ENCODE peak calls at places on chromosomes 5 and 9, in four cellular contexts. S, O, H and G are unnamed samples.
A peak's percentile ranks its signal among the peaks of the same experiment; 100 is the strongest.

GRCh38 chr5:40442346-40442745 is 237.4 kb upstream of the PTGER4 start:
- DNase-seq in H (no peak), O (no peak), S (peak; percentile 41), G (peak; percentile 74)

GRCh38 chr5:123035950-123036390 is 555 bp downstream of the PPIC start:
- DNase-seq in H (peak; percentile 78), O (peak; percentile 47), S (peak; percentile 75), G (peak; percentile 82)

GRCh38 chr5:54655266-54655665 is 137.7 kb downstream of the SNX18 start:
- DNase-seq in H (no peak), S (no peak), O (no peak), G (no peak)

GRCh38 chr9:79312686-79313421 is 258.9 kb upstream of the TLE4 start:
- DNase-seq in S (no peak), O (no peak), H (peak; percentile 12), G (no peak)

GRCh38 chr5:14060218-14060617 is 82.9 kb upstream of the TRIO start:
- DNase-seq in H (no peak), S (no peak), O (no peak), G (no peak)

GRCh38 chr5:14064841-14065240 is 78.3 kb upstream of the TRIO start:
- DNase-seq in H (no peak), S (no peak), O (peak; percentile 51), G (no peak)

GRCh38 chr9:22278426-22278825 is 168.2 kb upstream of the DMRTA1 start:
- DNase-seq in S (peak; percentile 54), H (no peak), O (peak; percentile 20), G (peak; percentile 56)

GRCh38 chr9:124776952-124777645 is at the start of gene OLFML2A:
- DNase-seq in O (no peak), H (peak; percentile 78), S (peak; percentile 50), G (peak; percentile 60)

GRCh38 chr9:68728731-68729130 is 23.7 kb downstream of the PIP5K1B start:
- DNase-seq in H (no peak), O (no peak), S (no peak), G (no peak)

GRCh38 chr5:124748687-124749594 is 2.5 kb upstream of the ZNF608 start:
- DNase-seq in H (peak; percentile 91), S (peak; percentile 80), O (peak; percentile 94), G (peak; percentile 88)

GRCh38 chr9:108142504-108143201 is 653.1 kb upstream of the KLF4 start:
- DNase-seq in O (no peak), H (peak; percentile 91), S (peak; percentile 83), G (peak; percentile 95)

GRCh38 chr9:134187110-134187531 is 22.8 kb upstream of the RNU6ATAC start:
- DNase-seq in S (no peak), O (no peak), H (no peak), G (no peak)

GRCh38 chr5:33369470-33370134 is 71.2 kb upstream of the TARS1 start:
- DNase-seq in O (no peak), S (peak; percentile 64), H (no peak), G (peak; percentile 16)

GRCh38 chr9:14515564-14516198 is 177.6 kb downstream of the ZDHHC21 start:
- DNase-seq in O (no peak), S (no peak), H (peak; percentile 40), G (no peak)

GRCh38 chr9:136312436-136312835 is 8.5 kb upstream of the CCDC187 start:
- DNase-seq in O (no peak), S (peak; percentile 69), H (peak; percentile 69), G (peak; percentile 76)

GRCh38 chr9:91880378-91880972 is 69.6 kb downstream of the ROR2 start:
- DNase-seq in S (no peak), H (no peak), O (no peak), G (no peak)

GRCh38 chr9:130668196-130668595 is 3.8 kb downstream of the PRDM12 start:
- DNase-seq in S (no peak), H (no peak), O (no peak), G (no peak)

GRCh38 chr9:130666393-130667116 is 2.2 kb downstream of the PRDM12 start:
- DNase-seq in H (peak; percentile 57), O (no peak), S (no peak), G (no peak)

GRCh38 chr9:130668694-130669093 is 4.3 kb downstream of the PRDM12 start:
- DNase-seq in H (no peak), O (no peak), S (no peak), G (no peak)

GRCh38 chr9:130665431-130666392 is 1.3 kb downstream of the PRDM12 start:
- DNase-seq in S (peak; percentile 40), H (peak; percentile 92), O (no peak), G (no peak)

DNA sequence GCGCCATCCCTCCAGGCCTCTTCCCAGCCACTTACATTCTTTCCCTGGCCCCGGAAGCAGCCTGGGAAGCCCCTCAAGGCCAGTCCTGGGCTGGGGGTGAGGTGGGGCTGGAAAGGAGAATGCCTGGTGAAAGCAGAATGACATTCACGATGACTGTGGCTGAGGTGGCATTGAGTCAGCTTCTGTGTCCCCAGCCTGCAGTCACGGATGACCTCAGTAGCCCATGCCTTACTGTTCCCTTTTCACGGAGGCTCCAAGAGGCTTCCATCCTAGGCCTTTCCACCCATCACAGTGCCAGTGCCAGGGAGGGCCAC is 2.7 kb downstream of the PRDM12 start:
- DNase-seq in S (no peak), H (no peak), O (no peak), G (no peak)
- H3K4me3 ChIP-seq in S (no peak overlapping the region), H (no peak overlapping the region), O (no peak overlapping the region), G (no peak overlapping the region)

DNA sequence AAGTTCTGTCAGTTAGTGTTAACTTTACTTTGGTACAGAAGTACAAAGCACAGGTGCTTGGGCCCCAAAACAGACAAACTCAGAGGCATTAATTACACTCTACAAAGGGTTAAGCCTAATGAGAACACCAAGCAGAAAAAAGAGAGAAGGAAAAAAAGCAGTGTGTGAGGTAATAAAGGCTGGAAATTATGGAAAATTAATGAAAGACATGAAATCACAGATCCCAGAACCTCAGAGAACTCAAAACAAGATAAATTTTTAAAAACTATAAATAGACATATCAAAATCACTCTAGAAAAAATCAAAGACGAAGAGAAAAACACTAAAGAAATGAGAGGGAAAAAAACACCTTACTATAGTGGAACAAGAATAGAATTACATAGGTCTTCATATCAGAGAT is 354.2 kb upstream of the ADAMTS16 start:
- DNase-seq in S (no peak), H (no peak), O (no peak), G (no peak)
- H3K9ac ChIP-seq in S (no peak overlapping the region), H (no peak overlapping the region), O (no peak overlapping the region), G (no peak overlapping the region)

GRCh38 chr9:33153666-33154065 is 13.5 kb downstream of the B4GALT1 start:
- DNase-seq in H (no peak), S (no peak), O (no peak), G (no peak)

GRCh38 chr9:33151601-33152000 is 15.5 kb downstream of the B4GALT1 start:
- DNase-seq in H (no peak), S (no peak), O (no peak), G (no peak)

GRCh38 chr9:33151007-33151557 is 16.1 kb downstream of the B4GALT1 start:
- DNase-seq in O (peak; percentile 67), H (no peak), S (peak; percentile 99), G (peak; percentile 95)

GRCh38 chr9:33154368-33154767 is 12.8 kb downstream of the B4GALT1 start:
- DNase-seq in H (no peak), S (no peak), O (no peak), G (no peak)

DNA sequence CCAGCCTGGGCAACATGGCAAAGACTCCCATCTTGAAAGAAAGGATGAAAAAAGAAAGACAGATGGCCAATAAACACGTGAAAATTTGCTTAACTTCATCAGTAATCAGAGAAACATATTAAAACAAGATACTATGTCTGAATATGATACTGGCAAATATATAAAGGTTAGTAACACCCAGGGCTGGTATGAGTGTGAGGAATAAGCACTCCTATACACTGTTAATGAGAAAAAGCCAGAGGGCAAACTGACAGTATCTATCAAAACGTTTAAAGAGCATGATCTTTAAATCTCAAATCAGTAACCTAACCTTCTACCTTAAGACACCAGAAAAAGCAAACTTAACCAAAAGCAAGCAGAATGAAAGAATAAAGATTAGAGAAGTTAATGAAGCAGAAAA is 14.1 kb downstream of the B4GALT1 start:
- DNase-seq in H (no peak), O (no peak), S (no peak), G (no peak)
- H3K4me3 ChIP-seq in H (no peak overlapping the region), O (no peak overlapping the region), S (no peak overlapping the region), G (no peak overlapping the region)

GRCh38 chr5:372911-373709 is 51.6 kb downstream of the AHRR start:
- DNase-seq in S (no peak), H (no peak), O (no peak), G (no peak)
- H3K9ac ChIP-seq in S (peak overlapping the region; percentile 88), H (no peak overlapping the region), O (no peak overlapping the region), G (no peak overlapping the region)

GRCh38 chr5:156328176-156328575 is 1.2 kb downstream of the SGCD start:
- DNase-seq in H (no peak), S (peak; percentile 48), O (no peak), G (peak; percentile 64)
- H3K4me3 ChIP-seq in H (no peak overlapping the region), S (peak overlapping the region; percentile 89), O (no peak overlapping the region), G (peak overlapping the region; percentile 87)

DNA sequence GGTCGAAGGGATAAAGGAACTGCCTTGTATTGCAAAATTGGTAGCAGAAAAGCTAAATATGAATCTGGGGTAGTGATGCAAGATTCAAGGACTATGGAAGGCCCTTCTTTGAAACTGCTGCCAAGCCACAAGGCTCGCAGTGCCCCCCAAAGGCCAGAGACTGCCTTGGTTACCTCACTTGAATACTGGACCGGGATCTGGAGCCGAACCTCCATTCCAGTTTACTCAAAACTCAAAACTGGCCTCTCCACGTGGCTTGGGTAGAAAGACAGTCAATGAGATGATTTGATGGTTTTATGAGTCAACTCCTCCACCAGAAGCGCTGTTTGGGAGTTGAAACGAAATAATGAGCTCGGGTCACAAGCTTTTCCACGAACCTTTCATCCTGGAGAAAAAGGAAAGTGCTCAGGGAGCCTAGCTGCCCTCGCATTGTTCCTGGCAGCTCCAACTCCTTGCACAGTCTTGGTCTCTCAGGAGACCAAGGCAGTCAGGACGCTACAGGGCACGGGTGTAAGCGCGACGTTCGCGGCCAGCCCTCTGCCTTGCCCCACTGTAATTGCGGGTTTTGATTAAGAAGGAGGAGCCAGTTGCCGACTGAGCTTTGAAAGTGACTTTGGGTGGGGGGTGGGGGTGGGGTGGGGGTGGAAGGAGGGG is 2.8 kb downstream of the ST8SIA4 start:
- DNase-seq in H (peak; percentile 44), O (peak; percentile 25), S (peak; percentile 39), G (peak; percentile 19)
- H3K9ac ChIP-seq in H (no peak overlapping the region), O (no peak overlapping the region), S (no peak overlapping the region), G (no peak overlapping the region)

GRCh38 chr5:179609834-179610108 is 13.7 kb downstream of the HNRNPH1 start:
- DNase-seq in H (no peak), S (no peak), O (no peak), G (no peak)
- H3K4me3 ChIP-seq in H (no peak overlapping the region), S (no peak overlapping the region), O (no peak overlapping the region), G (no peak overlapping the region)

GRCh38 chr9:19870988-19871387 is 82.2 kb upstream of the SLC24A2 start:
- DNase-seq in H (no peak), S (no peak), O (no peak), G (no peak)
- H3K9ac ChIP-seq in H (no peak overlapping the region), S (no peak overlapping the region), O (no peak overlapping the region), G (no peak overlapping the region)